ENCODE peak calls at places on chromosomes 12 and 14, in four cellular contexts. U is GM12878, B is SK-N-SH, I is H1. G is an unnamed sample.

GRCh38 chr14:32986791-32987545 is 48.3 kb downstream of the NPAS3 start:
- DNase-seq in B (no peak), U (no peak), I (no peak), G (no peak)

GRCh38 chr12:27818421-27818918 is 38.4 kb upstream of the MANSC4 start:
- DNase-seq in B (peak; percentile 22), I (no peak), U (no peak), G (peak; percentile 59)

GRCh38 chr12:11752403-11753150 is 103.1 kb downstream of the ETV6 start:
- DNase-seq in U (no peak), I (no peak), B (no peak), G (no peak)

GRCh38 chr12:10207136-10207535 is 5.5 kb upstream of the GABARAPL1 start:
- DNase-seq in U (no peak), B (no peak), I (no peak), G (no peak)

GRCh38 chr12:123576611-123577010 is 7.7 kb upstream of the TMED2 start:
- DNase-seq in B (no peak), I (no peak), U (no peak), G (no peak)

GRCh38 chr12:110012137-110012536 is 12.9 kb downstream of the ANKRD13A start:
- DNase-seq in B (no peak), I (no peak), U (no peak), G (peak; percentile 37)

GRCh38 chr12:127750076-127750840 is 516.7 kb upstream of the TMEM132C start:
- DNase-seq in I (no peak), B (no peak), U (no peak), G (no peak)

GRCh38 chr12:2841056-2841455 is 6.2 kb upstream of the NRIP2 start:
- DNase-seq in I (no peak), B (peak; percentile 84), U (no peak), G (no peak)

GRCh38 chr12:15590180-15590826 is 198.9 kb downstream of the EPS8 start:
- DNase-seq in B (peak; percentile 67), I (peak; percentile 57), U (peak; percentile 46), G (peak; percentile 70)

GRCh38 chr12:79848321-79848720 is 86.6 kb downstream of the PPP1R12A start:
- DNase-seq in I (no peak), B (no peak), U (no peak), G (no peak)

GRCh38 chr14:64363265-64363840 is 24.8 kb upstream of the MTHFD1 start:
- DNase-seq in U (no peak), B (no peak), I (no peak), G (no peak)

GRCh38 chr12:9911708-9912107 is 20.5 kb downstream of the CLEC2A start:
- DNase-seq in U (no peak), I (no peak), B (no peak), G (no peak)

GRCh38 chr14:93073833-93074769 is 41.6 kb downstream of the ITPK1 start:
- DNase-seq in B (no peak), I (no peak), U (no peak), G (peak; percentile 62)

GRCh38 chr12:50251619-50252300 is 31.6 kb downstream of the LIMA1 start:
- DNase-seq in I (no peak), U (no peak), B (no peak), G (no peak)

GRCh38 chr14:103361868-103362267 is 23.3 kb upstream of the MARK3 start:
- DNase-seq in B (no peak), I (no peak), U (no peak), G (peak; percentile 80)

GRCh38 chr14:105974902-105975301 is 448.5 kb downstream of the TMEM121 start:
- DNase-seq in U (no peak), B (peak; percentile 72), I (peak; percentile 37), G (peak; percentile 39)

GRCh38 chr12:66279127-66279712 is 23.1 kb upstream of the HELB start:
- DNase-seq in U (no peak), I (no peak), B (peak; percentile 15), G (peak; percentile 27)

GRCh38 chr14:69010632-69011031 is 31.5 kb upstream of the ACTN1 start:
- DNase-seq in I (no peak), U (no peak), B (no peak), G (no peak)

GRCh38 chr12:71664411-71665108 is 459 bp downstream of the THAP2 start:
- DNase-seq in B (no peak), U (no peak), I (no peak), G (no peak)

GRCh38 chr12:65891219-65891618 is 66.9 kb downstream of the HMGA2 start:
- DNase-seq in I (no peak), U (no peak), B (no peak), G (no peak)

GRCh38 chr12:106632797-106633450 is 50.1 kb downstream of the RFX4 start:
- DNase-seq in B (no peak), I (no peak), U (no peak), G (peak; percentile 9)

GRCh38 chr12:71007025-71007424 is 86.5 kb upstream of the PTPRR start:
- DNase-seq in U (no peak), B (peak; percentile 38), I (no peak), G (no peak)

GRCh38 chr12:124804011-124804621 is 59.5 kb downstream of the SCARB1 start:
- DNase-seq in U (no peak), I (peak; percentile 67), B (peak; percentile 78), G (peak; percentile 63)

GRCh38 chr12:87469295-87469694 is 559.9 kb downstream of the C12orf50 start:
- DNase-seq in B (no peak), U (no peak), I (no peak), G (no peak)

GRCh38 chr12:79121486-79121885 is 256.9 kb downstream of the SYT1 start:
- DNase-seq in U (no peak), B (peak; percentile 19), I (no peak), G (no peak)

GRCh38 chr12:98456583-98457573 is 58.5 kb upstream of the TMPO start:
- DNase-seq in I (peak; percentile 75), U (no peak), B (peak; percentile 65), G (no peak)

GRCh38 chr12:54304187-54304810 is 3.5 kb upstream of the NFE2 start:
- DNase-seq in B (no peak), I (peak; percentile 59), U (no peak), G (peak; percentile 85)

GRCh38 chr12:132739600-132740312 is 21.9 kb downstream of the ANKLE2 start:
- DNase-seq in I (no peak), B (no peak), U (no peak), G (no peak)

GRCh38 chr12:5927732-5928516 is 17.1 kb downstream of the ANO2 start:
- DNase-seq in I (no peak), B (no peak), U (no peak), G (no peak)
- TF ChIP-seq CTCF in I (no peak), B (no peak), U (no peak), G (no peak)

DNA sequence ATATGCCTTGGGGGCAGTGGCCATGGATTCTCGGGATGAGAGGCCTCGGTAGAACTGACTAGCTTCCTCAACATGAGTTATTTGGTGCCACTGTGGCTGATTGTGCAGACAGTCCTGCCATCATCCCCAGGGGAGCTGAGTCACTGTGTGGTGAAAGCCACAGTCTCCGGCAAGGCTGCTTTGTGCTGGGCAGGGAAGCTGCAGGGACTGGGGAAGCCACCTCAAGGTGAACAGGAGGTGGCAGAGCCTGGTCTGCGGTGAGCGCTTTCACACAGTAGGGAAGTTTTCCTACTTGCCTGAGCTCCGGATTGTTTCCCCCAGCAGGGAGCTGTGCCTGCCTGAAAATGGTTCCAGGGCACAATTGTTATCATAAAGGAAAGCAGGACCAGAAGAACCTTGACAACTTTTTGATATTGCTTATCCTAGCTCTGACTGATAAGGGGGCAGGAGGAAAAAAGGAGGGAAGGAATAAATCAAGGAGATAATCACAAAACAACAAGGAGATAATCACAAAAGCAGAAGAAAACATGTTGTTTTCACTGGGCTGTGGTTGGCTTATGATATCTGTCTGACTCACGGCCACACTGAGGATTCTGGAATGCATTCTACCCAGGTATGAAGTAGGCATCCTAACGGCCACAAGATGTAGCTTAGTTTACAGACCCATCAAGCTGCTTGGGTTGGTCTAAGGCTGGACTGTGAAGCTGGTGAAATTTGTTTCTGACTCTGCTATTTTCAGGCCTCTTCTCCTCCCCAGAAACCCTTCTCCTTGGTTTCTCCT is 32.2 kb upstream of the GNG2 start:
- DNase-seq in I (no peak), B (no peak), U (peak; percentile 74), G (no peak)
- TF ChIP-seq TCF12 in I (no peak), B (peak; percentile 51), U (no peak), G (no peak)

GRCh38 chr12:67929373-67929772 is 59.9 kb upstream of the IFNG-AS1 start:
- DNase-seq in B (no peak), U (no peak), I (no peak), G (no peak)
- TF ChIP-seq CTCF in B (no peak), U (no peak), I (no peak), G (no peak)

DNA sequence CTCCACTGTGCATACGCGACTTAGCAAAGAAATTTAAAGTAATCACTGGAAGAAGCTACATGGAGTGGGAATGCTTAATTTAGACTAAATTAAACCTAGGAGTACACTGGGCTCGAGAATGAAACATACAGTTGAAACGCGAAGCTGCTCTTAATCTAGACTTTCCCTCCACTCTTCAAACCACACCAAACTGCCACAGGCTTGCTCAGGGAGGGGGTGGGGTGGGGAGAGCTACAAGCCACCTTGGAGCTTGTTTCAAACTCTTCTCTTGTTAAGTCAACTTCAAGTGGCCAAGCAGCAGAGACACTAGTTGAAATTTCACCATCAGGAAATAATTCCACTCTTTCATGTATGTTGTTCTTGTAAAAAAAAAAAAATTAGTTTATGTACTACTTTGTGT is 69.9 kb downstream of the SLC38A1 start:
- DNase-seq in B (no peak), U (no peak), I (no peak), G (no peak)
- TF ChIP-seq TCF12 in B (no peak), U (no peak), I (no peak), G (no peak)

DNA sequence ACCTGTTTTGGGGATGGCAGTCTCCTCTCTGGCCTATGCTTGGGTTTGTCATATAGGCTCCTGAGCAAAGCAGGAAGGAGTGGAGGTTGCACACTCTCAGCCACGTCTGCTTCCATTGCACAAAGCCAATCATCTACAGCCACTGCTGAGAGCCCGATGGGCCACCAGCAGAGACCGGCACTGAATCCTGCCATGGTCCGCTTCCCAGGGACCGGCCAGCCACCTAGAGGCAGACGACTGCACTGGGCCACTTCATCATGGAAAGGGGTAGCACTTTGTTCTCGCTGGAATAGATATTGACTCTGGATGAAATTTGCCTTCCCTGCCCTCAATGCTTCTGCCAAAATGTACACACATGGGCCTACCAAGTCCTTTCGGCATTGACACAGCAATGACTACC is 22.3 kb downstream of the DLK1 start:
- DNase-seq in U (no peak), I (no peak), B (no peak), G (no peak)
- TF ChIP-seq CTCF in U (no peak), I (peak; percentile 36), B (no peak), G (peak; percentile 12)

GRCh38 chr12:77402726-77403125 is 337.4 kb upstream of the E2F7 start:
- DNase-seq in U (no peak), B (no peak), I (no peak), G (no peak)
- TF ChIP-seq TCF12 in U (no peak), B (peak; percentile 28), I (no peak), G (no peak)

GRCh38 chr14:56686416-56686815 is 106.8 kb downstream of the TMEM260 start:
- DNase-seq in I (peak; percentile 61), B (no peak), U (no peak), G (peak; percentile 6)
- TF ChIP-seq CTCF in I (peak; percentile 73), B (no peak), U (no peak), G (peak; percentile 61)

GRCh38 chr14:98819867-98820206 is 452.2 kb downstream of the BCL11B start:
- DNase-seq in U (no peak), I (no peak), B (no peak), G (no peak)
- TF ChIP-seq TCF12 in U (no peak), I (no peak), B (no peak), G (no peak)